ENCODE peak calls at places on chromosomes 11 and 22, in eight cellular contexts. R is GM12878, D is left ventricle myocardium inferior, F is OCI-LY7, I is uterus, W is AG09309, P is tibial nerve, E is A549. H is an unnamed sample.

GRCh38 chr22:41828516-41828915 is 4.4 kb upstream of the SREBF2 start:
- DNase-seq in E (no peak), F (no peak), R (no peak), P (no peak), I (no peak), W (no peak), D (no peak), H (no peak)

GRCh38 chr11:22343411-22344032 is 5.3 kb downstream of the SLC17A6 start:
- DNase-seq in R (no peak), I (no peak), W (no peak), D (no peak), F (no peak), P (no peak), E (no peak), H (no peak)

GRCh38 chr11:128359515-128359914 is 227.8 kb downstream of the ETS1 start:
- DNase-seq in I (no peak), W (no peak), P (no peak), F (no peak), D (no peak), E (no peak), R (no peak), H (no peak)

GRCh38 chr11:92527467-92527866 is 302.8 kb downstream of the FAT3 start:
- DNase-seq in I (no peak), P (no peak), R (no peak), E (no peak), D (no peak), F (no peak), W (no peak), H (no peak)

GRCh38 chr11:96205460-96205809 is 137.6 kb downstream of the MAML2 start:
- DNase-seq in E (no peak), W (no peak), F (no peak), D (no peak), I (no peak), R (no peak), P (no peak), H (no peak)

GRCh38 chr11:121696177-121696863 is 243.6 kb upstream of the SORL1-AS1 start:
- DNase-seq in E (no peak), P (no peak), D (peak), I (no peak), R (no peak), W (no peak), F (no peak), H (no peak)

GRCh38 chr22:20206709-20207215 is 55.9 kb upstream of the CCDC188 start:
- DNase-seq in I (no peak), R (no peak), F (peak), W (no peak), D (no peak), P (no peak), E (no peak), H (no peak)

GRCh38 chr11:123484448-123484847 is 54.4 kb downstream of the GRAMD1B start:
- DNase-seq in W (no peak), I (no peak), F (no peak), P (no peak), D (no peak), R (no peak), E (no peak), H (peak)

GRCh38 chr11:123363556-123363955 is 66.5 kb upstream of the GRAMD1B start:
- DNase-seq in F (no peak), D (peak), W (no peak), R (no peak), E (no peak), P (no peak), I (no peak), H (no peak)

GRCh38 chr22:38270091-38270972 is 2.5 kb downstream of the TMEM184B start:
- DNase-seq in F (no peak), R (no peak), P (no peak), W (no peak), D (no peak), E (no peak), I (no peak), H (no peak)

GRCh38 chr22:46336119-46337078 is 885 bp downstream of the TRMU start:
- DNase-seq in R (no peak), P (no peak), W (no peak), I (no peak), F (peak), D (peak), E (no peak), H (peak)

GRCh38 chr22:44366372-44367310 is 53.9 kb upstream of the SHISAL1 start:
- DNase-seq in E (no peak), P (no peak), D (no peak), R (no peak), I (no peak), F (no peak), W (no peak), H (no peak)

GRCh38 chr22:35124674-35125219 is 58.8 kb downstream of the ISX start:
- DNase-seq in I (no peak), F (no peak), D (no peak), R (no peak), E (no peak), W (no peak), P (no peak), H (peak)

GRCh38 chr11:117934526-117935307 is 5.5 kb upstream of the TMPRSS13 start:
- DNase-seq in R (no peak), I (no peak), P (no peak), D (no peak), F (no peak), W (no peak), E (no peak), H (no peak)

GRCh38 chr22:45308624-45309421 is 911 bp upstream of the FAM118A start:
- DNase-seq in P (no peak), E (no peak), F (peak), W (no peak), D (no peak), I (peak), R (no peak), H (peak)

GRCh38 chr22:23058481-23059336 is 11.6 kb upstream of the GNAZ start:
- DNase-seq in D (no peak), R (no peak), W (no peak), E (no peak), I (no peak), F (no peak), P (no peak), H (no peak)

GRCh38 chr22:21020802-21021429 is 6.0 kb downstream of the P2RX6 start:
- DNase-seq in I (no peak), D (no peak), W (no peak), P (no peak), E (peak), F (peak), R (no peak), H (peak)

GRCh38 chr11:15180212-15180814 is 65.6 kb downstream of the INSC start:
- DNase-seq in R (no peak), F (no peak), I (no peak), D (no peak), E (no peak), W (no peak), P (no peak), H (peak)

DNA sequence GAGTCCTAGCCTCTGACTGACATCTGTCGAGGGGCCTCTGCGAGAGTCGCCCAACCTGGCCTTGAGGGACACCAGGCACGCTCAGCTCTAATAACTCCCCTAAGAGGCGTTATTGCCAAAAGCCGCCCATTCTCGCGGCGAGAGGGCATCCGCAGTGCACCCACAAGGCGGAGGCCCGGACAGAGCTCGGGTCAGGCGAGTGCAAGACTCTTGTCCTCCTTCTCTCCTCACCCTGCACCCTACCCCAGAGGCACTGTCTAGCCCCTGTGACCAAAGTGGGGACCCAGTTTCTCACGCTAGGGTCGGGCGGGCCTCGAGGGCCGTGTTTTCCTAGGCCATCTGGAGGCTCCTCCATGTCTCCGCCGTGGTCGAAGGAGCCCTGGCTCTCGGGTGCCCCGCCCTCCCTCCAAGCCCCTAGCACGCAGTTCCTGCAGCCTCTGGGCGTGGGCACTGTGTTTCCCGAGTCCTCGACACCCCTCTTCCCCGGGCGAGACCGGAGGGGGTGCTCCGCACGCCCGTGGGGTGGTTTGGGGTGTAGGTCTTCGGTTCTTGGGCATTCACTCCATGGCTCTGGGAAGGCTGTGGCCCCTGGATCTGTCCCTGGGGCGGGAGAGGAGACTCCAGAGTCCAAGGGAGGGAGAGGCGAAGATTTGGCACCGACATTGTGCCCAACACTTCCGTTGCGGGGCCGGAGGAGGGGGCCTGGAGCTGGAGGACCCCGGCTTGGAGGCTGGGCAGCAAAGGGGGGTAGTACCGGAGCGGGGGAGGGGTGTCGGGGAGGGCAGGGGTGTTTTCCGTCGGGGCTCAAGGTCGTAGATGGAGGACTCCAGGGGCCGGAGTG is 1.0 kb downstream of the CHRM4 start:
- DNase-seq in E (no peak), D (no peak), P (no peak), I (no peak), W (no peak), R (no peak), F (no peak), H (no peak)
- H3K4me3 ChIP-seq in E (peak), D (peak), P (no peak), I (no peak), W (no peak), R (peak), F (no peak), H (no peak)

GRCh38 chr11:75219869-75220268 is 20.7 kb upstream of the TPBGL start:
- DNase-seq in D (no peak), F (no peak), W (no peak), E (no peak), P (no peak), I (no peak), R (no peak), H (no peak)

GRCh38 chr11:75230621-75231020 is 10.0 kb upstream of the TPBGL start:
- DNase-seq in I (no peak), R (no peak), P (no peak), F (no peak), W (no peak), D (no peak), E (no peak), H (no peak)

GRCh38 chr11:75223954-75224643 is 16.5 kb upstream of the TPBGL start:
- DNase-seq in R (no peak), W (no peak), F (no peak), P (no peak), D (no peak), I (no peak), E (peak), H (no peak)

GRCh38 chr11:75229466-75229865 is 11.1 kb upstream of the TPBGL start:
- DNase-seq in I (no peak), P (no peak), R (no peak), E (no peak), F (no peak), W (no peak), D (no peak), H (no peak)

GRCh38 chr11:75225794-75226193 is 14.8 kb upstream of the TPBGL start:
- DNase-seq in E (no peak), P (no peak), F (no peak), I (no peak), R (no peak), W (no peak), D (no peak), H (no peak)
- TF ChIP-seq CTCF in E (no peak), P (no peak), F (no peak), I (no peak), R (no peak), W (no peak), D (no peak), H (no peak)

GRCh38 chr11:66327171-66328035 is 8.8 kb downstream of the RIN1 start:
- DNase-seq in W (no peak), R (no peak), D (no peak), F (no peak), I (no peak), P (no peak), E (no peak), H (no peak)

GRCh38 chr11:66323684-66324083 is 6.8 kb upstream of the CD248 start:
- DNase-seq in I (no peak), P (no peak), F (no peak), D (no peak), E (no peak), W (no peak), R (no peak), H (no peak)

GRCh38 chr11:66324626-66325025 is 7.8 kb upstream of the CD248 start:
- DNase-seq in I (no peak), P (no peak), F (no peak), D (no peak), W (no peak), E (no peak), R (no peak), H (no peak)

GRCh38 chr11:66326261-66327111 is 9.6 kb upstream of the CD248 start:
- DNase-seq in I (peak), D (peak), F (peak), P (no peak), W (no peak), R (no peak), E (no peak), H (no peak)

GRCh38 chr11:66325140-66325754 is 8.4 kb upstream of the CD248 start:
- DNase-seq in I (no peak), R (no peak), D (no peak), F (peak), E (no peak), P (no peak), W (no peak), H (no peak)
- H3K4me3 ChIP-seq in I (no peak), R (no peak), D (no peak), F (no peak), E (no peak), P (no peak), W (no peak), H (no peak)

DNA sequence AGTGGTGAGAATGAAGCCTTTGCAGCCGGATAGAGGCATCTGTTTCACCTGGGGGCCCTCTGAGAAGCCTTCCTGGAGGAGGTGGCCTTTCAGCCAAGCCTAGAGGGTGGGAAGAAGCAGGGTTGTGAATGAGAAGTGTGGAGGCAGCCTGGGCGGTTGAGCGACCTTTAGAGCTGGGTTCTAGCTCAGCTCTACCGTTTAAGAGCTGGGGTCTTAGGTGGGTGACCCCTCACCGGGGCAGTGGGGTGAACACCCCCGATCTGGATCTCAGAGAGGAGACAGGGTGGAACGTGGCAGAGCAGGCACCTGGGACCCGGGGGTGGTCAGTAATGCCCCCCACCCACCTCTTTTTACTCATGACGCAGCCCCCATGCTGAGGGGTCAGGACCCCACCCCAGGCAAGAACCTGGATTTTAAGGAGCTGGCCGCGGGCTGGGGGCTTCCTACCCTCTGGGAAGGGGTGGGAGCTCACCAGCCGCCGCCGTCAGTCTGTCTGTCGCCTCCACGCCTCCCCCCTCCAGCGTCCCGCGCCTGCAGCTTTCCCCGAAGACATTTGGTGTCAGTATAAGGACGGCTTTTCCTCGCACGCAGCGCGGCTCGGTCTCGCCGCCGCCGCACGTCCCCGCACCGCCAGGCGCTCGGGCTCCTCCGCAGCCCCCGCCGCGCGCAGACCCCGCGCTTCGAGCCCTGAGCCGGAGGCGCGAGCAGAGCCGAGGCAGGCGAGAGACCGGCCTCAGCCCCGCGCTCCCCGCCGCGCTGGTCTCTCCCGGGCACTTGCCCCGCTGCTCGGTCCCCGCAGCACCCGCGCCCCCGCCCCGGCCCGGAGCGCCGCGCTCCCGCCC is 13.4 kb upstream of the CACNA1I start:
- DNase-seq in W (no peak), R (no peak), F (no peak), E (peak), D (no peak), I (no peak), P (no peak), H (no peak)
- TF ChIP-seq CTCF in W (no peak), R (no peak), F (no peak), E (peak), D (peak), I (no peak), P (peak), H (no peak)

DNA sequence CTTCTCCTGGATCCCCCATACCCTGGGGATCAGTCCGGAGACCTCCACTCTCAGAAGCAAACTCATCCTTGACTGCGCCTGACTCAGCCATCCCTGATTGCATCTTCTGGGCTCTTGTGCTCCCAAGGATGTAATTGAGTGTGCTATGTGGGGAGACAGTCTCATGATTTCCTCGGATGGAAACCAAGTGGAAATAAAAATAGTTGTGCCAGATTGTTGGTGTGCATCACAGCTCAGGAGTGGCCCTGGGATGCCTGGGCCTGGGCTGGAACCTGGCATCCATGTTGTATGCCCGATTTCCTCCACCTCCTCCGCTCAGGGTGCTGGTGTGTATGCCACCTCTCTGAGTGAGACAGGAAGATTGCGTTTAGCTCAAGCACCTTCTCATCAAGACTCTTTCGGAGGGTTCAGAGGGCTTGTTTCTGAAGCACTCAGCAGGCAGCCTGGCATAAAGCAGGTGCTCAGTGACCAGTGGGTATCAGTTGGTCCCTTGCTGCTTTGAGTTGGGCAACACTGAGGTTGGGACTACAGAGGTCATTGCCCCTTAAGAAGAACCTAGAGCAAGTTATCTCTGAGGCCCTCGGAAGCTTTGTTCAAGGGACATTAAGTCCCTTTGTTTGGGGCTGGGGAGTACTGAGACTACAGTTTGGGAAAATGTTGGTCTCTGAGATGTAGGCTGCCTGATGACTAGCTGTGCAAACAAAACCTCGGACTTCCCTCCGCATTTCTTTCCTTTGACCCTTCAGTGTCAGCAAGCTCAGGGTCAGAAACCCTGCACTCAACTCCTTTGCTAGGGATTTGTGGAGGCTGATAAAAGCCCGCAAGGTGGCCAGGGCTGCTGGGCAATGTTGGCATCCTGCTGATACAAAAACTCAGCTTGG is 24.8 kb upstream of the MICAL2 start:
- DNase-seq in W (no peak), P (no peak), F (no peak), D (no peak), R (no peak), E (peak), I (no peak), H (no peak)
- H3K4me3 ChIP-seq in W (no peak), P (no peak), F (no peak), D (peak), R (no peak), E (no peak), I (no peak), H (no peak)

DNA sequence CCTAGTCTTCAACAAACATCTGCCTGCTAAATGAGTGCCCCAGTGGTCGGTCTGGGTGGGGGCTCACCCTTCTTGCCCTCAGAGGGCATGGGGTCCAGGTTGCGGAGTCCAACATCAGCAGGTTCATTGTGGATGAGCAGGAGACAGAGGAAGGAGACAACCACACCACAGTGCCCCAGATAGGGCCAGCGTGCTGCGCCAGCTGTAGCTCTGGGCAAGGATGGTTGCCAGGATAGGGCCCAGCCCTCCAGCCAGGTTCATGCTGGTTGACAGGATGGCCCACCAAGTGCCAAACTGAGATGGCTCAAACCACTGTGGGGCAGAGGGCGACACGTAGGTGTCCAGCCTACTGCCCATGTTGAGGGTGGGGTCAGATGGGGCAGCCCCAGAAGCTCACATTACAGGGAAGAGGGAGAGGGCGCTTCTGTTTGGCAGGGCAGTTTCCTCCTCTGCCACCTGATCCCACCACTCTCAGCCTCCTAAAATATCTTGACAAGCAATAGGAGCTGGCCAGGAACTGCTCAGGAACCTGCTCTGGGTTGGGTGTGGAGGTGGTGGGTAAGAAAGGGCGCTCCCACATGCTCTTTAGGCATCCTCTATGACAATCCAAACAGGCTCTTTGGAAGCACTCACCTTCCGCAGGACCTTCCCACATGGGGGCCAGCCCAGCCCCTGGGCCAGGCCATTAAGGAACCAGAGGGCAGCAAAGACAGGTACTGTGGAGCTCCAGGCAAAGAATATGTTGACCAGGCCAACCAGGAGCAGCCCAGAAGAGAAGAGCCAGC is 2.9 kb downstream of the SLC37A4 start:
- DNase-seq in R (no peak), I (no peak), E (no peak), P (no peak), D (no peak), F (no peak), W (no peak), H (no peak)
- TF ChIP-seq CTCF in R (no peak), I (no peak), E (no peak), P (no peak), D (no peak), F (no peak), W (no peak), H (no peak)

H was measured in GM12865.